ENCODE peak calls at places on chromosomes 1 and 21, in six cellular contexts. One of them, this sample, is unnamed. For H3K4me1, the result is how much of the 10 kb centered on the place peaks cover.

GRCh38 chr1:43449708-43450069 is 4.0 kb downstream of the HYI start:
- DNase-seq in H1: no peak
- DNase-seq in K562: no peak
- DNase-seq in A549: no peak
- DNase-seq in sigmoid colon: no peak
- DNase-seq in stomach: no peak
- DNase-seq in this sample: no peak

GRCh38 chr1:39776400-39776713 is 5.2 kb upstream of the OXCT2 start:
- DNase-seq in H1: no peak
- DNase-seq in K562: no peak
- DNase-seq in A549: no peak
- DNase-seq in sigmoid colon: no peak
- DNase-seq in stomach: no peak
- DNase-seq in this sample: peak

GRCh38 chr1:159051436-159051835 is 25.1 kb downstream of the AIM2 start:
- DNase-seq in H1: no peak
- DNase-seq in K562: no peak
- DNase-seq in A549: no peak
- DNase-seq in sigmoid colon: no peak
- DNase-seq in stomach: no peak
- DNase-seq in this sample: no peak

GRCh38 chr21:44012474-44013379 is 618 bp downstream of the TRAPPC10 start:
- DNase-seq in H1: no peak
- DNase-seq in K562: peak
- DNase-seq in A549: peak
- DNase-seq in sigmoid colon: peak
- DNase-seq in stomach: peak
- DNase-seq in this sample: peak

GRCh38 chr1:3611170-3612019 is at the start of gene MEGF6:
- DNase-seq in H1: peak
- DNase-seq in K562: peak
- DNase-seq in A549: peak
- DNase-seq in sigmoid colon: peak
- DNase-seq in stomach: peak
- DNase-seq in this sample: peak

GRCh38 chr1:205374205-205375078 is 17.7 kb upstream of the KLHDC8A start:
- DNase-seq in H1: no peak
- DNase-seq in K562: no peak
- DNase-seq in A549: peak
- DNase-seq in sigmoid colon: no peak
- DNase-seq in stomach: no peak
- DNase-seq in this sample: no peak

GRCh38 chr1:71031426-71031825 is 16.2 kb downstream of the PTGER3 start:
- DNase-seq in H1: no peak
- DNase-seq in K562: no peak
- DNase-seq in A549: no peak
- DNase-seq in sigmoid colon: no peak
- DNase-seq in stomach: no peak
- DNase-seq in this sample: no peak

GRCh38 chr1:235954306-235955283 is 87.9 kb upstream of the LYST start:
- DNase-seq in H1: no peak
- DNase-seq in K562: no peak
- DNase-seq in A549: no peak
- DNase-seq in sigmoid colon: peak
- DNase-seq in stomach: no peak
- DNase-seq in this sample: peak

GRCh38 chr1:71521655-71522264 is 440.9 kb upstream of the ZRANB2 start:
- DNase-seq in H1: no peak
- DNase-seq in K562: no peak
- DNase-seq in A549: no peak
- DNase-seq in sigmoid colon: no peak
- DNase-seq in stomach: peak
- DNase-seq in this sample: peak

GRCh38 chr1:219567341-219567947 is 45.5 kb downstream of the ZC3H11B start:
- DNase-seq in H1: no peak
- DNase-seq in K562: no peak
- DNase-seq in A549: no peak
- DNase-seq in sigmoid colon: no peak
- DNase-seq in stomach: no peak
- DNase-seq in this sample: no peak

GRCh38 chr1:54027848-54028247 is 9.9 kb upstream of the LDLRAD1 start:
- DNase-seq in H1: no peak
- DNase-seq in K562: no peak
- DNase-seq in A549: no peak
- DNase-seq in sigmoid colon: no peak
- DNase-seq in stomach: no peak
- DNase-seq in this sample: no peak

GRCh38 chr1:185874246-185874645 is 140.1 kb downstream of the HMCN1 start:
- DNase-seq in H1: no peak
- DNase-seq in K562: no peak
- DNase-seq in A549: no peak
- DNase-seq in sigmoid colon: no peak
- DNase-seq in stomach: no peak
- DNase-seq in this sample: no peak

GRCh38 chr1:166730299-166730888 is 108.9 kb upstream of the POGK start:
- DNase-seq in H1: no peak
- DNase-seq in K562: peak
- DNase-seq in A549: no peak
- DNase-seq in sigmoid colon: no peak
- DNase-seq in stomach: no peak
- DNase-seq in this sample: no peak

GRCh38 chr1:121558514-121558913 is 373.7 kb downstream of the SRGAP2C start:
- DNase-seq in H1: no peak
- DNase-seq in K562: no peak
- DNase-seq in A549: no peak
- DNase-seq in sigmoid colon: no peak
- DNase-seq in stomach: no peak
- DNase-seq in this sample: no peak

GRCh38 chr1:27686223-27686990 is 14.4 kb upstream of the IFI6 start:
- DNase-seq in H1: no peak
- DNase-seq in K562: no peak
- DNase-seq in A549: no peak
- DNase-seq in sigmoid colon: no peak
- DNase-seq in stomach: peak
- DNase-seq in this sample: peak

GRCh38 chr21:41600961-41601572 is 93.1 kb upstream of the TMPRSS2 start:
- DNase-seq in H1: no peak
- DNase-seq in K562: no peak
- DNase-seq in A549: no peak
- DNase-seq in sigmoid colon: peak
- DNase-seq in stomach: peak
- DNase-seq in this sample: no peak

GRCh38 chr1:184289825-184290550 is 96.8 kb upstream of the C1orf21 start:
- DNase-seq in H1: no peak
- DNase-seq in K562: no peak
- DNase-seq in A549: no peak
- DNase-seq in sigmoid colon: no peak
- DNase-seq in stomach: no peak
- DNase-seq in this sample: no peak

GRCh38 chr1:245207801-245208200 is 53.0 kb downstream of the KIF26B start:
- DNase-seq in H1: no peak
- DNase-seq in K562: no peak
- DNase-seq in A549: no peak
- DNase-seq in sigmoid colon: no peak
- DNase-seq in stomach: no peak
- DNase-seq in this sample: no peak

GRCh38 chr21:33541105-33541711 is 709 bp downstream of the GART start:
- DNase-seq in H1: no peak
- DNase-seq in K562: peak
- DNase-seq in A549: no peak
- DNase-seq in sigmoid colon: no peak
- DNase-seq in stomach: no peak
- DNase-seq in this sample: no peak

GRCh38 chr1:240687820-240688219 is 75.9 kb upstream of the GREM2 start:
- DNase-seq in H1: no peak
- DNase-seq in K562: no peak
- DNase-seq in A549: no peak
- DNase-seq in sigmoid colon: no peak
- DNase-seq in stomach: no peak
- DNase-seq in this sample: no peak

GRCh38 chr1:227994632-227995300 is 12.0 kb upstream of the WNT3A start:
- DNase-seq in H1: no peak
- DNase-seq in K562: peak
- DNase-seq in A549: no peak
- DNase-seq in sigmoid colon: peak
- DNase-seq in stomach: no peak
- DNase-seq in this sample: no peak

GRCh38 chr1:41493117-41493536 is 8.6 kb upstream of the EDN2 start:
- DNase-seq in H1: no peak
- DNase-seq in K562: peak
- DNase-seq in A549: peak
- DNase-seq in sigmoid colon: no peak
- DNase-seq in stomach: no peak
- DNase-seq in this sample: no peak

GRCh38 chr21:29298348-29299045 is at the start of gene BACH1:
- DNase-seq in H1: peak
- DNase-seq in K562: peak
- DNase-seq in A549: peak
- DNase-seq in sigmoid colon: peak
- DNase-seq in stomach: peak
- DNase-seq in this sample: peak

GRCh38 chr1:2102753-2103152 is 52.5 kb downstream of the PRKCZ start:
- DNase-seq in H1: no peak
- DNase-seq in K562: no peak
- DNase-seq in A549: no peak
- DNase-seq in sigmoid colon: no peak
- DNase-seq in stomach: no peak
- DNase-seq in this sample: no peak

GRCh38 chr1:14282583-14283186 is 315.8 kb upstream of the KAZN start:
- DNase-seq in H1: no peak
- DNase-seq in K562: no peak
- DNase-seq in A549: no peak
- DNase-seq in sigmoid colon: no peak
- DNase-seq in stomach: no peak
- DNase-seq in this sample: no peak

GRCh38 chr21:35996217-35996616 is 64.1 kb downstream of the SETD4 start:
- DNase-seq in H1: no peak
- DNase-seq in K562: no peak
- DNase-seq in A549: no peak
- DNase-seq in sigmoid colon: no peak
- DNase-seq in stomach: no peak
- DNase-seq in this sample: no peak
- TF ChIP-seq EP300 in H1: no peak
- TF ChIP-seq EP300 in K562: no peak
- TF ChIP-seq EP300 in A549: no peak
- TF ChIP-seq EP300 in sigmoid colon: no peak
- TF ChIP-seq EP300 in stomach: no peak
- TF ChIP-seq EP300 in this sample: no peak

GRCh38 chr1:158005249-158005648 is 11.8 kb downstream of the KIRREL1 start:
- DNase-seq in H1: no peak
- DNase-seq in K562: no peak
- DNase-seq in A549: no peak
- DNase-seq in sigmoid colon: no peak
- DNase-seq in stomach: no peak
- DNase-seq in this sample: no peak

GRCh38 chr1:158003409-158003805 is 10.0 kb downstream of the KIRREL1 start:
- DNase-seq in H1: no peak
- DNase-seq in K562: no peak
- DNase-seq in A549: no peak
- DNase-seq in sigmoid colon: no peak
- DNase-seq in stomach: no peak
- DNase-seq in this sample: no peak

GRCh38 chr1:158008630-158009029 is 15.2 kb downstream of the KIRREL1 start:
- DNase-seq in H1: no peak
- DNase-seq in K562: no peak
- DNase-seq in A549: no peak
- DNase-seq in sigmoid colon: no peak
- DNase-seq in stomach: no peak
- DNase-seq in this sample: no peak

GRCh38 chr1:158007949-158008386 is 14.5 kb downstream of the KIRREL1 start:
- DNase-seq in H1: no peak
- DNase-seq in K562: no peak
- DNase-seq in A549: no peak
- DNase-seq in sigmoid colon: no peak
- DNase-seq in stomach: no peak
- DNase-seq in this sample: no peak

DNA sequence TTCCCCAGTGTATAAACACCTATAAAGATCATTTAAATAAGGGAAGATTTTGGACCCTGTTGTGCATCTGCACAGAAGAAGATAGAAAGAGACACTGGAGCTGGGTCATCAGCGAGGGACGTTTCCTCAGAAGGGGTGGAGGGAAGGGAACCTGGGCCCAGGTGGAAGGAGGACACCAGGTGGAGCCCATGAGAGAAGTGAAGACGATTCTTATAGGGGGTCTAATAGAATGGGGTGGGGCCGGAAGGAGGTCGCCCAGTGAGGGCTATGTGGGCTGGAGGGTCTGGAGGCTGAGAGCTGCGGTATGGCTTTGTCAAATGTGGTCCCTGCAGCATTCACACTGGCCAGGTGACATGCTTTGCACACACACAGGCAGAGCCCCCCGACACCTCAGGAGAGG is 13.7 kb downstream of the KIRREL1 start:
- DNase-seq in H1: no peak
- DNase-seq in K562: no peak
- DNase-seq in A549: no peak
- DNase-seq in sigmoid colon: no peak
- DNase-seq in stomach: no peak
- DNase-seq in this sample: no peak
- H3K4me1 ChIP-seq in H1: under half
- H3K4me1 ChIP-seq in K562: under half
- H3K4me1 ChIP-seq in A549: half or more
- H3K4me1 ChIP-seq in sigmoid colon: half or more
- H3K4me1 ChIP-seq in stomach: half or more
- H3K4me1 ChIP-seq in this sample: half or more

GRCh38 chr1:29177022-29177705 is 4.5 kb downstream of the SRSF4 start:
- DNase-seq in H1: no peak
- DNase-seq in K562: no peak
- DNase-seq in A549: no peak
- DNase-seq in sigmoid colon: no peak
- DNase-seq in stomach: peak
- DNase-seq in this sample: no peak

GRCh38 chr1:29181413-29182225 is at the start of gene SRSF4:
- DNase-seq in H1: peak
- DNase-seq in K562: peak
- DNase-seq in A549: peak
- DNase-seq in sigmoid colon: peak
- DNase-seq in stomach: peak
- DNase-seq in this sample: peak

GRCh38 chr1:29183287-29183686 is 1.6 kb upstream of the SRSF4 start:
- DNase-seq in H1: no peak
- DNase-seq in K562: no peak
- DNase-seq in A549: no peak
- DNase-seq in sigmoid colon: no peak
- DNase-seq in stomach: no peak
- DNase-seq in this sample: no peak

GRCh38 chr1:29179641-29180184 is 2.0 kb downstream of the SRSF4 start:
- DNase-seq in H1: no peak
- DNase-seq in K562: peak
- DNase-seq in A549: no peak
- DNase-seq in sigmoid colon: no peak
- DNase-seq in stomach: no peak
- DNase-seq in this sample: no peak

GRCh38 chr1:29180497-29181412 is 945 bp downstream of the SRSF4 start:
- DNase-seq in H1: no peak
- DNase-seq in K562: no peak
- DNase-seq in A549: no peak
- DNase-seq in sigmoid colon: no peak
- DNase-seq in stomach: no peak
- DNase-seq in this sample: no peak
- TF ChIP-seq EP300 in H1: no peak
- TF ChIP-seq EP300 in K562: peak
- TF ChIP-seq EP300 in A549: no peak
- TF ChIP-seq EP300 in sigmoid colon: no peak
- TF ChIP-seq EP300 in stomach: no peak
- TF ChIP-seq EP300 in this sample: no peak

GRCh38 chr1:31959941-31960340 is 21.8 kb upstream of the PTP4A2 start:
- DNase-seq in H1: no peak
- DNase-seq in K562: no peak
- DNase-seq in A549: no peak
- DNase-seq in sigmoid colon: peak
- DNase-seq in stomach: no peak
- DNase-seq in this sample: no peak
- H3K4me1 ChIP-seq in H1: under half
- H3K4me1 ChIP-seq in K562: under half
- H3K4me1 ChIP-seq in A549: half or more
- H3K4me1 ChIP-seq in sigmoid colon: under half
- H3K4me1 ChIP-seq in stomach: under half
- H3K4me1 ChIP-seq in this sample: under half